ENCODE peak calls at places on chromosomes 4 and X, in five cellular contexts. V, G, J, Y and H are unnamed samples.

GRCh38 chr4:77044458-77045124 is 31.2 kb downstream of the CCNI start:
- DNase-seq in Y (no peak), G (no peak), V (peak), J (peak), H (peak)

GRCh38 chr4:181181331-181181730 is 1061.9 kb upstream of the TENM3 start:
- DNase-seq in G (no peak), Y (no peak), J (no peak), V (no peak), H (no peak)

GRCh38 chrX:46882266-46882665 is 30.0 kb upstream of the JADE3 start:
- DNase-seq in G (no peak), J (peak), Y (no peak), V (no peak), H (no peak)

GRCh38 chr4:151783867-151784266 is 23.1 kb upstream of the GATB start:
- DNase-seq in J (no peak), G (no peak), V (no peak), Y (no peak), H (no peak)

GRCh38 chr4:78945638-78946179 is 6.5 kb upstream of the PAQR3 start:
- DNase-seq in V (no peak), G (no peak), J (no peak), Y (no peak), H (no peak)

GRCh38 chrX:8743126-8743732 is 11.3 kb upstream of the ANOS1 start:
- DNase-seq in V (peak), J (peak), G (peak), Y (no peak), H (peak)

GRCh38 chr4:39975488-39976089 is 2.1 kb downstream of the PDS5A start:
- DNase-seq in Y (no peak), G (no peak), V (no peak), J (no peak), H (peak)

GRCh38 chrX:136725446-136726104 is 55.2 kb downstream of the ARHGEF6 start:
- DNase-seq in J (no peak), Y (no peak), G (no peak), V (no peak), H (peak)

GRCh38 chr4:152211936-152212675 is 323.8 kb downstream of the FBXW7 start:
- DNase-seq in Y (no peak), G (peak), J (no peak), V (no peak), H (no peak)

GRCh38 chr4:3299122-3299521 is 6.3 kb downstream of the RGS12 start:
- DNase-seq in G (no peak), Y (no peak), J (no peak), V (no peak), H (no peak)

GRCh38 chrX:10677490-10677889 is 57.1 kb upstream of the MID1 start:
- DNase-seq in V (no peak), Y (no peak), G (no peak), J (no peak), H (no peak)

GRCh38 chr4:110085131-110085530 is 113.3 kb downstream of the ELOVL6 start:
- DNase-seq in Y (no peak), J (no peak), V (peak), G (no peak), H (peak)

GRCh38 chr4:42143996-42144395 is 8.5 kb downstream of the BEND4 start:
- DNase-seq in V (no peak), G (no peak), Y (no peak), J (no peak), H (no peak)

GRCh38 chrX:31461266-31461665 is 389.4 kb upstream of the FTHL17 start:
- DNase-seq in J (no peak), V (no peak), G (no peak), Y (no peak), H (no peak)

GRCh38 chr4:99572527-99573240 is 1.9 kb upstream of the MTTP start:
- DNase-seq in G (no peak), J (no peak), V (no peak), Y (no peak), H (peak)

GRCh38 chrX:9279271-9279596 is 185.6 kb upstream of the TBL1X start:
- DNase-seq in J (no peak), V (no peak), Y (no peak), G (no peak), H (no peak)

GRCh38 chr4:152962160-152962559 is 26.0 kb downstream of the FHDC1 start:
- DNase-seq in V (no peak), J (no peak), Y (no peak), G (no peak), H (no peak)

GRCh38 chrX:148672526-148672925 is 172.1 kb downstream of the AFF2 start:
- DNase-seq in J (no peak), V (no peak), G (no peak), Y (no peak), H (no peak)

GRCh38 chr4:34138385-34138784 is 2105.9 kb downstream of the ARAP2 start:
- DNase-seq in V (no peak), Y (no peak), J (no peak), G (no peak), H (peak)

GRCh38 chr4:175413561-175413960 is 398.5 kb downstream of the GPM6A start:
- DNase-seq in G (no peak), V (no peak), Y (no peak), J (no peak), H (no peak)

GRCh38 chr4:132982151-132982550 is 166.9 kb upstream of the PCDH10 start:
- DNase-seq in Y (no peak), G (no peak), J (no peak), V (no peak), H (no peak)

GRCh38 chr4:80454040-80454439 is 118.5 kb downstream of the CFAP299 start:
- DNase-seq in V (no peak), J (no peak), Y (peak), G (no peak), H (peak)

GRCh38 chrX:20253232-20253543 is 13.5 kb downstream of the RPS6KA3 start:
- DNase-seq in Y (no peak), J (no peak), G (no peak), V (no peak), H (no peak)
- TF ChIP-seq CTCF in Y (no peak), J (no peak), G (no peak), V (no peak), H (no peak)

DNA sequence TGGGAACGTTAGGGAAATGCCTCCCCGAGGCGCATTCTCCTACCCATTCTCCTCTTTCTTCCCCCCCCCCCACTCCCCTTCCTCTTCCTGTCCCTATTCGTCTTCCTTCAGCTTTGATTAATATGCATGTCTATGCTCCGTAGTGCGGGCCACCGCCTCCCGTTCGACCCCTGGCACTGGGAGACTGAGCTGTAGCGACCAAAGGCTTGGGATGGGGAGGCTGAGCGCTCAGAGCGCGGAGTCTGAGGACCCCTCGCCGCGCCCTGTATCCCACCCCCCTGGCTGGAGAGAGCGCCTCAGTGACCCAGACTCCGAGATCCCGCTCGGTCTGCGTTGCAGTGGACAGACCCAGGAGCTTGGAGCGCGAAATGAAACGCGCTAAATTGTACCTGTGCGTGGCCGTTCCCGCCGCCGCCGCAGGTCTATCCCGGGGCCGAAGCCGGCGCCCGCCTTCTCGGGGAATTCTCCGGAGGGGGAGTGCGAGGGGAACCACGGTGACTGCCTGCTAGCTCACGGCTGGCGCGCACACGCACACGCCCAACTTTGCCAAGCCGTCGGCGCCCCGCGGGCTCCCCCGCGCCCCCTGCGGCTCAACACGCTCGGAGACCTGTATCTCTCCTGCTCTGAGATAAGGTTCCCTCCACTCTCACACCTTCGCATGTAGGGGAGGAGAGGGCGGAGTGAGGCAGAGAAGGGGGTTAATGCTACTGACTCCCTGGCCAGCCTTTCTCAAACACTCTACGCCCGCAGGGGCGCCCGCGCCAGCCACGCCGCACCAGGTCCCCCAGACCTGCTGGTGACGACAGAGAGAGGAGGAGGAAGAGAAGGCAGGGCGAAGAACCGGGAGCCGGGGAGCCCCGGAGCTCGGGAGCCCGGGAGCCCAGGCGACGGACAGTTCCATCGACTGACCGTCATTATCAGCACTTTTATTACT is 1.5 kb upstream of the PTCHD1 start:
- DNase-seq in Y (no peak), J (peak), G (peak), V (no peak), H (no peak)
- TF ChIP-seq EZH2phosphoT487 in Y (no peak), J (peak), G (no peak), V (no peak), H (no peak)

DNA sequence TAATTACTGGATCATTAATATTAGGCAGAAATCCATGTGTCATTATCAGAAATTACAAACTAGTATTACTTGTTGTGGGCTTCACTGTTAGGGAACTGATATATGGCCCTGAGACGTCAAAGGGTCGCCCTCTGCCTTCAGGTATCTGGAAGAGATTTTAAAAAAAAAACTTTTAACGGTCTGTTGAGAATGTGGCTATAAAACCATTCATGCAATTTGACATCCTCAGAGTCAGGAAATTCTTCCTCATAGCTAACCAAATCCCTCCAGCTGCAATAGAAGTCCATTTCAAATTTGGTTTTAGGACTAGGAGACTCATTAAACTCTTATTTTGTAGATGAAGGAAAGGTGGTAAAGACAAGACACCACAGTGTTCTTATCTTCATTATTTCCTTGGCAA is 194.3 kb upstream of the NOCT start:
- DNase-seq in J (no peak), G (no peak), V (no peak), Y (no peak), H (no peak)
- H3K27ac ChIP-seq in J (no peak), G (no peak), V (no peak), Y (no peak), H (no peak)

GRCh38 chrX:40496728-40497127 is 84.0 kb upstream of the ATP6AP2 start:
- DNase-seq in V (no peak), G (peak), J (peak), Y (no peak), H (no peak)
- TF ChIP-seq CTCF in V (no peak), G (peak), J (peak), Y (no peak), H (peak)

GRCh38 chr4:112343330-112343729 is 46.2 kb downstream of the ALPK1 start:
- DNase-seq in V (no peak), J (peak), G (no peak), Y (no peak), H (no peak)
- TF ChIP-seq EZH2phosphoT487 in V (no peak), J (no peak), G (no peak), Y (no peak), H (no peak)

DNA sequence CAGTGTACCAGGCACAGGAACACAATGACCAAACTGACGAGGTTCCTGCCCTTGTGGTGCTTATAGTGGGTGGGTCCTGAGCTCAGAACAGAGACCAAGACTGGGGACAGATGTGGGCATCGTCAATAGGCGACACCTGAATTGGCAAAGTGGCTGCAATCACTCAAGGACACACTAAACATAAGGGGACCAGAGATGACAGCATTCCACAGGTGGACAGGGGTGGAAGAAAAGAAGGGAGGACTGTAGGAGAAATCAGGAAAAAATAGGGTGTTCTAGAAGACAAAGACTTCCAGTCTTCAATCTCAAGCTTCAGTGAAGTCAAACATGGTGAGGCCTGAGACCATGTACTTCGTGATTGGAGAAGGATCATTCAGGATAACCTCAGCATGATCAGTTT is 5.8 kb downstream of the SH3KBP1 start:
- DNase-seq in Y (no peak), G (no peak), V (no peak), J (no peak), H (no peak)
- H3K27ac ChIP-seq in Y (no peak), G (no peak), V (no peak), J (no peak), H (no peak)

GRCh38 chr4:178395798-178396197 is 953.6 kb upstream of the AGA start:
- DNase-seq in V (no peak), J (peak), G (no peak), Y (no peak), H (peak)
- TF ChIP-seq CTCF in V (peak), J (peak), G (peak), Y (no peak), H (peak)

DNA sequence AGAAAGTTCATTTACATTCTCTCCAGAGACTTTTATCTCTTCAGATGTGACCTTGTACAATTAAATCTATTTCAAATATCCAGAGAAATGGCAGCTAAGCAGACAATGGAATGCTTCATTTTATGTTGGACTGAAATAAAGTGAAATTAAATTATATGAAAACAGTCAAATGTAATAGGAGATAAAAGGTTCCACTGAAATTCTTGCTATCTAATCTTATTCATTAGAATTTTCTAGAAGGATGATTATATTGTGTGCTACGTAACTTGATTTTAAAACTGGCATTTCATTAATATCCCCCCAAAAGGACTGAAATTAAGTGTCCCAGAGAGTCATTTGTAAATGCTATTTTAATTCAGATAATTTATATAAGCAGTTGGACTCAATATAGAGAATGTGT is 646.9 kb upstream of the GALNT7 start:
- DNase-seq in G (no peak), J (no peak), Y (no peak), V (no peak), H (no peak)
- TF ChIP-seq EZH2phosphoT487 in G (no peak), J (no peak), Y (no peak), V (no peak), H (no peak)

GRCh38 chr4:168840988-168841681 is 168.9 kb downstream of the CBR4 start:
- DNase-seq in V (no peak), J (no peak), Y (no peak), G (no peak), H (no peak)

GRCh38 chr4:168840386-168840763 is 169.7 kb downstream of the CBR4 start:
- DNase-seq in Y (no peak), V (no peak), G (no peak), J (no peak), H (no peak)

GRCh38 chr4:168841682-168842019 is 168.4 kb downstream of the CBR4 start:
- DNase-seq in V (no peak), J (no peak), G (no peak), Y (no peak), H (no peak)

GRCh38 chr4:168837922-168838321 is 172.1 kb downstream of the CBR4 start:
- DNase-seq in G (no peak), V (no peak), J (no peak), Y (no peak), H (no peak)

GRCh38 chr4:168839758-168840385 is 170.2 kb downstream of the CBR4 start:
- DNase-seq in V (no peak), G (no peak), Y (no peak), J (no peak), H (no peak)
- H3K27ac ChIP-seq in V (no peak), G (peak), Y (no peak), J (no peak), H (no peak)